ENCODE peak calls at places on chromosomes 5 and 9, in five cellular contexts. U, F, O, A and S are unnamed samples.

GRCh38 chr9:125784286-125785049 is 37.3 kb downstream of the PBX3 start:
- DNase-seq in U (no peak), F (peak; percentile 9), O (no peak), A (no peak), S (no peak)

GRCh38 chr9:112308576-112308975 is 24.8 kb downstream of the PTBP3 start:
- DNase-seq in U (no peak), F (no peak), O (no peak), A (no peak), S (no peak)

GRCh38 chr5:64944868-64945267 is 176.1 kb downstream of the CWC27 start:
- DNase-seq in U (no peak), F (no peak), O (no peak), A (no peak), S (no peak)

GRCh38 chr5:146427619-146427997 is 19.5 kb upstream of the TCERG1 start:
- DNase-seq in U (no peak), F (no peak), O (no peak), A (no peak), S (no peak)

GRCh38 chr5:58901271-58901670 is 318.4 kb downstream of the RAB3C start:
- DNase-seq in U (no peak), F (no peak), O (no peak), A (no peak), S (no peak)

GRCh38 chr5:133816791-133817190 is 151.6 kb downstream of the C5orf15 start:
- DNase-seq in U (peak; percentile 46), F (no peak), O (no peak), A (no peak), S (no peak)

GRCh38 chr9:114006155-114006550 is 71.9 kb downstream of the AMBP start:
- DNase-seq in U (peak; percentile 23), F (no peak), O (peak; percentile 9), A (no peak), S (peak; percentile 47)

GRCh38 chr9:95463145-95464060 is 53.4 kb downstream of the PTCH1 start:
- DNase-seq in U (no peak), F (peak; percentile 0), O (no peak), A (no peak), S (no peak)

GRCh38 chr5:91541696-91542095 is 158.6 kb upstream of the ARRDC3 start:
- DNase-seq in U (no peak), F (peak; percentile 2), O (no peak), A (no peak), S (no peak)

GRCh38 chr5:54895816-54896341 is 89.5 kb downstream of the ESM1 start:
- DNase-seq in U (no peak), F (peak; percentile 52), O (no peak), A (peak; percentile 64), S (no peak)

GRCh38 chr5:179696605-179697004 is 2.2 kb upstream of the CANX start:
- DNase-seq in U (no peak), F (no peak), O (no peak), A (no peak), S (no peak)

GRCh38 chr9:121720311-121720991 is 69.0 kb downstream of the DAB2IP start:
- DNase-seq in U (no peak), F (no peak), O (peak; percentile 77), A (no peak), S (no peak)

GRCh38 chr9:91421987-91422765 is 1.5 kb downstream of the NFIL3 start:
- DNase-seq in U (no peak), F (peak; percentile 28), O (peak; percentile 50), A (peak; percentile 7), S (no peak)

GRCh38 chr9:114856210-114856941 is 50.5 kb upstream of the TNFSF15 start:
- DNase-seq in U (no peak), F (no peak), O (no peak), A (no peak), S (no peak)

GRCh38 chr5:158722940-158723339 is 376.8 kb downstream of the EBF1 start:
- DNase-seq in U (no peak), F (no peak), O (no peak), A (no peak), S (no peak)

GRCh38 chr5:96117863-96118651 is 156.4 kb upstream of the ELL2 start:
- DNase-seq in U (no peak), F (no peak), O (no peak), A (no peak), S (no peak)

GRCh38 chr9:136462664-136463063 is 20.2 kb downstream of the SEC16A start:
- DNase-seq in U (no peak), F (no peak), O (no peak), A (no peak), S (no peak)

GRCh38 chr9:97790542-97790941 is 62.5 kb upstream of the FOXE1 start:
- DNase-seq in U (no peak), F (no peak), O (no peak), A (no peak), S (no peak)

GRCh38 chr9:75186767-75187380 is 98.6 kb downstream of the OSTF1 start:
- DNase-seq in U (no peak), F (no peak), O (no peak), A (peak; percentile 26), S (no peak)

GRCh38 chr9:6715755-6716643 is 41.8 kb upstream of the KDM4C start:
- DNase-seq in U (peak; percentile 83), F (peak; percentile 51), O (peak; percentile 82), A (peak; percentile 83), S (no peak)

GRCh38 chr5:142852361-142852760 is 82.2 kb downstream of the ARHGAP26 start:
- DNase-seq in U (no peak), F (no peak), O (no peak), A (no peak), S (no peak)

GRCh38 chr5:149730620-149731331 is 666 bp downstream of the PPARGC1B start:
- DNase-seq in U (peak; percentile 82), F (peak; percentile 43), O (peak; percentile 70), A (peak; percentile 66), S (peak; percentile 74)

GRCh38 chr5:17282283-17283120 is 65.1 kb downstream of the BASP1 start:
- DNase-seq in U (no peak), F (peak; percentile 8), O (no peak), A (no peak), S (no peak)

GRCh38 chr9:136014147-136014927 is 53.2 kb upstream of the UBAC1 start:
- DNase-seq in U (no peak), F (no peak), O (no peak), A (no peak), S (no peak)

GRCh38 chr9:108186996-108187395 is 668.8 kb downstream of the ACTL7B start:
- DNase-seq in U (peak; percentile 77), F (peak; percentile 64), O (peak; percentile 50), A (no peak), S (no peak)

GRCh38 chr5:122971333-122971732 is 65.2 kb downstream of the PPIC start:
- DNase-seq in U (no peak), F (no peak), O (no peak), A (no peak), S (no peak)

GRCh38 chr5:52831776-52832511 is 44.2 kb downstream of the ITGA1 start:
- DNase-seq in U (no peak), F (no peak), O (no peak), A (no peak), S (no peak)

GRCh38 chr5:37112383-37112991 is 136.7 kb downstream of the CPLANE1 start:
- DNase-seq in U (no peak), F (no peak), O (no peak), A (no peak), S (no peak)

GRCh38 chr5:32193591-32193990 is 19.5 kb upstream of the GOLPH3 start:
- DNase-seq in U (peak; percentile 94), F (peak; percentile 87), O (peak; percentile 91), A (peak; percentile 32), S (no peak)